ENCODE peak calls at places on chromosomes 4 and X, in eight cellular contexts. J is BJ, V is thoracic aorta, S is testis, I is psoas muscle, P is IMR-90, O is endodermal cell, W is heart left ventricle. A is an unnamed sample.

GRCh38 chr4:74838746-74839370 is 44.5 kb upstream of the BTC start:
- DNase-seq in O (no peak), V (no peak), W (no peak), I (no peak), J (no peak), S (no peak), P (peak; percentile 18), A (no peak)

GRCh38 chr4:28313729-28314713 is 1453.4 kb downstream of the STIM2 start:
- DNase-seq in J (no peak), W (no peak), S (no peak), V (no peak), P (no peak), O (no peak), I (no peak), A (no peak)

GRCh38 chrX:115972717-115973116 is 197.8 kb upstream of the AGTR2 start:
- DNase-seq in J (no peak), I (no peak), O (no peak), P (no peak), V (no peak), W (no peak), S (no peak), A (no peak)

GRCh38 chr4:16794816-16795445 is 103.5 kb downstream of the LDB2 start:
- DNase-seq in V (no peak), P (peak; percentile 60), W (peak; percentile 56), O (peak; percentile 92), I (no peak), S (peak; percentile 81), J (no peak), A (peak; percentile 9)

GRCh38 chrX:68748030-68748429 is 80.8 kb upstream of the EFNB1 start:
- DNase-seq in O (no peak), J (no peak), P (no peak), I (no peak), W (no peak), V (no peak), S (no peak), A (no peak)

GRCh38 chr4:90815569-90815968 is 688.4 kb downstream of the CCSER1 start:
- DNase-seq in V (no peak), S (no peak), P (no peak), J (no peak), I (no peak), O (no peak), W (no peak), A (no peak)

GRCh38 chr4:40173470-40173875 is 23.4 kb upstream of the RHOH start:
- DNase-seq in V (no peak), S (no peak), O (no peak), W (no peak), J (no peak), I (no peak), P (no peak), A (no peak)

GRCh38 chr4:108036252-108036651 is 46.6 kb downstream of the HADH start:
- DNase-seq in V (no peak), P (no peak), J (no peak), S (no peak), I (no peak), W (no peak), O (no peak), A (no peak)

GRCh38 chrX:16125520-16126149 is 2.3 kb downstream of the GRPR start:
- DNase-seq in W (no peak), O (no peak), J (no peak), S (no peak), I (no peak), V (no peak), P (no peak), A (no peak)

GRCh38 chrX:136162827-136163427 is 15.6 kb downstream of the FHL1 start:
- DNase-seq in W (peak; percentile 47), J (no peak), O (peak; percentile 85), V (no peak), S (peak; percentile 36), I (peak; percentile 78), P (peak; percentile 43), A (no peak)

GRCh38 chr4:2256781-2257191 is 5.1 kb downstream of the MXD4 start:
- DNase-seq in O (peak; percentile 44), P (no peak), I (peak; percentile 80), S (peak; percentile 61), J (no peak), W (peak; percentile 50), V (peak; percentile 37), A (no peak)

GRCh38 chrX:11386001-11386523 is 92.8 kb downstream of the AMELX start:
- DNase-seq in I (peak; percentile 57), P (peak; percentile 75), W (no peak), V (no peak), J (peak; percentile 49), S (no peak), O (no peak), A (no peak)

GRCh38 chrX:132490086-132490419 is 1.2 kb upstream of the MBNL3 start:
- DNase-seq in J (no peak), I (no peak), P (no peak), W (no peak), O (no peak), V (no peak), S (no peak), A (no peak)

GRCh38 chr4:153143527-153144348 is 60.5 kb upstream of the TRIM2 start:
- DNase-seq in O (no peak), W (no peak), I (no peak), J (no peak), P (peak; percentile 65), S (no peak), V (no peak), A (no peak)

GRCh38 chr4:102535398-102536082 is 34.4 kb downstream of the NFKB1 start:
- DNase-seq in W (no peak), S (no peak), I (no peak), O (no peak), P (peak; percentile 75), V (no peak), J (no peak), A (peak; percentile 26)

GRCh38 chr4:142901166-142901662 is 55.1 kb upstream of the INPP4B start:
- DNase-seq in I (no peak), O (no peak), V (no peak), J (no peak), S (no peak), P (peak; percentile 43), W (no peak), A (no peak)

DNA sequence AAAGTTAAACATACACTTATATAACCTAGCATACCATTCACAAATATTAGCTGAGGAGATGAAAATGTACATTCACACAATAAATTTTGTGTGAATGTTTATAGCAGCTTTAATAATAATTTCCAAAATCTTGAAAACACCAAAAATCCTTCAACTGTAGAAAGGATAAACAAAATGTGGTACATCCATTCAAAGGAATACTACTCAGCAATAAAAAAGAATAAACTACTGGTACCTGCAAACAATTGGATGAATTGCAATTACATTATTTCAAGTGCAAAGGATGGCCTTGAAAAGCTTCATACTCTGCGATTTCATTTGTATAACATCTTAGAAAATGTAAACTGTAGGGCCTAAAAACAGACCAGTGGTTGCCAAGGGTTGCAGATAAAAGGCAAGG is 11.7 kb upstream of the RPS6KA6 start:
- DNase-seq in O (no peak), V (no peak), S (no peak), W (no peak), J (no peak), I (no peak), P (no peak), A (no peak)
- H3K4me3 ChIP-seq in O (no peak overlapping the region), V (no peak overlapping the region), S (no peak overlapping the region), W (no peak overlapping the region), J (no peak overlapping the region), I (no peak overlapping the region), P (no peak overlapping the region), A (no peak overlapping the region)

GRCh38 chrX:44947995-44948394 is 75.0 kb downstream of the KDM6A start:
- DNase-seq in J (no peak), P (no peak), O (no peak), S (no peak), V (no peak), I (no peak), W (no peak), A (no peak)

GRCh38 chrX:44944894-44945293 is 71.9 kb downstream of the KDM6A start:
- DNase-seq in O (no peak), S (no peak), W (no peak), I (no peak), V (no peak), P (no peak), J (no peak), A (no peak)

GRCh38 chrX:44943007-44943406 is 70.0 kb downstream of the KDM6A start:
- DNase-seq in P (no peak), S (no peak), J (no peak), V (no peak), W (no peak), O (no peak), I (no peak), A (no peak)

GRCh38 chrX:44946771-44947170 is 73.8 kb downstream of the KDM6A start:
- DNase-seq in P (peak; percentile 23), W (no peak), V (no peak), J (no peak), I (no peak), O (no peak), S (no peak), A (no peak)

DNA sequence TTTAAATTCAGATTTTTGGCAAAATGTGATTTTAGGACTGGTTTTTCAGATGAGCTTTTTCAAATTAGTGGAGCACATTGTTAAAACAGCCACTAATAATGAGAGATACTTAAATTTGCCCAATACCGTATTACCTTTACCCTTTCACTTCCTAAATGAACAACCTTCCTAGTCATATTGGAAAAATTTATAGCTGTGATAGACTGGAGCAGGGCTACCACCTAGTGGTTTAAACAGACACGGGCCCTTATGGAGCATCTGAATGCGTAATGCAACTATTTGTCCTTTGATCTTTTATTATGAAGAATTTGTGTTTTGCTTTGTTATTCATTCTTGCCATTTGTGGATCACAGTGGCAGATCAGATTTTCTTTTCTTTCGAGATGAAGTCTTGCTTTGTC is 72.7 kb downstream of the KDM6A start:
- DNase-seq in P (no peak), W (no peak), I (no peak), V (no peak), J (no peak), O (no peak), S (no peak), A (no peak)
- TF ChIP-seq CTCF in P (peak; percentile 12), W (no peak), I (peak; percentile 37), V (no peak), J (no peak), O (peak; percentile 58), S (no peak), A (peak; percentile 40)

DNA sequence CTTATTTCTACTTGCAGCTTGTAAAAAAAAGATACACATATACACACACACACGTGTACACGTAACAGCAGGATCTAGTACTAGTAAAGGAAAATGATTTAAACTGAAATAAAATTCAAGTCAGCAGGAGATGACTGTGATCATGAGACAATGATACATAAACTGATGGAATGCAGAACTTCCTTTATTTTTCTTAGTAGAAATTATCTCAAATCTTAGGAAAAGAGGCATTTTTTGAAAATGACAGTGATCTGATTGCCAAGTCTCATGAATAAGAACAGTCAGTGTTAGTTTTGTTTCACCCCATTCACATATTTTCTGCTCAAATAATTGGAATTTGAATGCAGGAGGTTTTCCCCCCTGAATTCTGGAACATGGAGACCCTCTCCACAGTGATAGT is 11.2 kb downstream of the APBB2 start:
- DNase-seq in S (no peak), O (no peak), V (no peak), P (peak; percentile 63), I (no peak), W (no peak), J (no peak), A (no peak)
- H3K4me3 ChIP-seq in S (no peak overlapping the region), O (no peak overlapping the region), V (no peak overlapping the region), P (no peak overlapping the region), I (no peak overlapping the region), W (no peak overlapping the region), J (no peak overlapping the region), A (no peak overlapping the region)

GRCh38 chr4:106816501-106816900 is 219.6 kb downstream of the DKK2 start:
- DNase-seq in W (no peak), J (no peak), O (no peak), V (no peak), I (no peak), S (no peak), P (peak; percentile 17), A (no peak)

GRCh38 chr4:106818764-106819163 is 217.3 kb downstream of the DKK2 start:
- DNase-seq in P (no peak), O (no peak), J (no peak), S (no peak), V (no peak), I (no peak), W (no peak), A (no peak)
- TF ChIP-seq CTCF in P (peak; percentile 22), O (peak; percentile 25), J (peak; percentile 30), S (no peak), V (no peak), I (no peak), W (no peak), A (no peak)

A was measured in epithelial cell of proximal tubule.